ENCODE peak calls at places on chromosomes 1 and 21, in six cellular contexts. G is H1, Y is GM12891, U is GM12878, M is K562, H is HepG2. Z is an unnamed sample.

GRCh38 chr1:22471078-22471477 is 19.4 kb downstream of the ZBTB40 start:
- DNase-seq in M (peak), Y (no peak), G (no peak), H (no peak), U (no peak), Z (no peak)

GRCh38 chr1:230255991-230256390 is 170.1 kb downstream of the PGBD5 start:
- DNase-seq in H (no peak), U (no peak), M (no peak), G (no peak), Y (no peak), Z (no peak)

GRCh38 chr1:211334986-211335385 is 8.4 kb downstream of the TRAF5 start:
- DNase-seq in Y (no peak), M (no peak), G (peak), H (no peak), U (no peak), Z (no peak)

GRCh38 chr21:45336535-45336810 is 48.8 kb upstream of the POFUT2 start:
- DNase-seq in G (no peak), U (no peak), Y (no peak), H (no peak), M (no peak), Z (no peak)

GRCh38 chr1:112715264-112716053 is at the start of gene PPM1J:
- DNase-seq in U (peak), G (peak), H (peak), M (peak), Y (peak), Z (peak)

GRCh38 chr1:204977327-204977726 is 65.7 kb upstream of the CNTN2 start:
- DNase-seq in G (no peak), U (no peak), M (no peak), Y (no peak), H (no peak), Z (peak)

GRCh38 chr1:109198043-109198695 is 15.5 kb upstream of the SARS1 start:
- DNase-seq in G (no peak), Y (no peak), M (peak), H (no peak), U (no peak), Z (no peak)

GRCh38 chr1:21304488-21304887 is 14.2 kb upstream of the ECE1 start:
- DNase-seq in U (no peak), G (no peak), Y (no peak), H (no peak), M (no peak), Z (no peak)

GRCh38 chr1:77121503-77121902 is 97.7 kb downstream of the PIGK start:
- DNase-seq in Y (no peak), M (no peak), H (no peak), G (no peak), U (no peak), Z (no peak)

GRCh38 chr1:108561145-108561458 is 1.2 kb downstream of the EEIG2 start:
- DNase-seq in H (no peak), G (no peak), M (peak), U (no peak), Y (no peak), Z (peak)

GRCh38 chr1:43786201-43786958 is 79.0 kb downstream of the ST3GAL3 start:
- DNase-seq in M (no peak), U (no peak), G (no peak), Y (no peak), H (no peak), Z (no peak)

GRCh38 chr21:43193088-43193650 is 24.4 kb downstream of the CRYAA start:
- DNase-seq in U (no peak), H (no peak), M (no peak), Y (no peak), G (no peak), Z (no peak)

GRCh38 chr1:65308781-65309316 is 494 bp upstream of the DNAJC6 start:
- DNase-seq in Y (no peak), H (no peak), G (no peak), U (no peak), M (no peak), Z (no peak)

GRCh38 chr21:17476006-17476405 is 36.8 kb upstream of the CXADR start:
- DNase-seq in Y (no peak), U (no peak), G (no peak), M (no peak), H (peak), Z (no peak)

GRCh38 chr1:31198591-31198990 is 41.1 kb downstream of the NKAIN1 start:
- DNase-seq in H (no peak), G (no peak), U (no peak), Y (no peak), M (no peak), Z (no peak)

GRCh38 chr1:29703596-29703995 is 467.3 kb downstream of the PTPRU start:
- DNase-seq in M (peak), Y (peak), H (no peak), G (peak), U (no peak), Z (no peak)

GRCh38 chr21:15826147-15826780 is 96.5 kb downstream of the USP25 start:
- DNase-seq in U (peak), H (peak), G (no peak), M (peak), Y (no peak), Z (no peak)

GRCh38 chr1:236686815-236687160 is 489 bp downstream of the ACTN2 start:
- DNase-seq in G (no peak), H (no peak), M (no peak), U (no peak), Y (no peak), Z (no peak)

GRCh38 chr21:34728479-34728878 is 59.7 kb downstream of the CLIC6 start:
- DNase-seq in H (no peak), G (no peak), Y (no peak), U (no peak), M (no peak), Z (no peak)

GRCh38 chr1:178196631-178197030 is 102.7 kb downstream of the RASAL2 start:
- DNase-seq in H (no peak), M (no peak), Y (no peak), G (no peak), U (no peak), Z (no peak)

GRCh38 chr21:36976882-36977651 is 10.6 kb upstream of the HLCS start:
- DNase-seq in H (peak), Y (no peak), U (peak), G (peak), M (peak), Z (no peak)

GRCh38 chr1:147287133-147287865 is 44.8 kb downstream of the CHD1L start:
- DNase-seq in G (no peak), M (no peak), Y (no peak), H (no peak), U (no peak), Z (no peak)

GRCh38 chr1:12244078-12244477 is 14.2 kb downstream of the VPS13D start:
- DNase-seq in U (no peak), M (peak), H (no peak), G (peak), Y (no peak), Z (no peak)

GRCh38 chr1:68904472-68904871 is 407.6 kb upstream of the DEPDC1 start:
- DNase-seq in U (no peak), M (no peak), G (no peak), H (no peak), Y (no peak), Z (no peak)

GRCh38 chr1:89286549-89287181 is 14.0 kb upstream of the GBP5 start:
- DNase-seq in G (no peak), H (no peak), M (no peak), Y (no peak), U (no peak), Z (no peak)

GRCh38 chr1:150566589-150567340 is 12.6 kb downstream of the MCL1 start:
- DNase-seq in G (no peak), M (no peak), H (no peak), U (no peak), Y (no peak), Z (no peak)

GRCh38 chr21:25535811-25536210 is 71.5 kb downstream of the MRPL39 start:
- DNase-seq in U (no peak), M (no peak), Y (no peak), H (no peak), G (no peak), Z (no peak)

GRCh38 chr1:28428990-28429520 is 59.5 kb downstream of the PHACTR4 start:
- DNase-seq in G (no peak), U (no peak), M (no peak), H (no peak), Y (no peak), Z (no peak)

GRCh38 chr1:19169642-19170041 is 40.4 kb downstream of the UBR4 start:
- DNase-seq in U (peak), H (no peak), M (no peak), G (no peak), Y (peak), Z (peak)

GRCh38 chr1:17128361-17128760 is 9.1 kb upstream of the PADI2 start:
- DNase-seq in Y (no peak), U (no peak), M (no peak), H (no peak), G (no peak), Z (no peak)

GRCh38 chr1:154747841-154748766 is 122.0 kb downstream of the KCNN3 start:
- DNase-seq in M (no peak), G (no peak), Y (peak), H (no peak), U (peak), Z (peak)

GRCh38 chr1:42552636-42553035 is 89.5 kb downstream of the CCDC30 start:
- DNase-seq in G (peak), U (no peak), M (no peak), H (no peak), Y (no peak), Z (no peak)

GRCh38 chr21:40049031-40049958 is 182.1 kb downstream of the PCP4 start:
- DNase-seq in H (no peak), Y (no peak), U (no peak), G (no peak), M (no peak), Z (no peak)

GRCh38 chr1:33424610-33425009 is 6.3 kb downstream of the PHC2 start:
- DNase-seq in H (no peak), M (no peak), G (no peak), Y (no peak), U (no peak), Z (no peak)

GRCh38 chr1:2328676-2329455 is 62.5 kb downstream of the MORN1 start:
- DNase-seq in H (no peak), Y (no peak), G (no peak), U (no peak), M (no peak), Z (no peak)

DNA sequence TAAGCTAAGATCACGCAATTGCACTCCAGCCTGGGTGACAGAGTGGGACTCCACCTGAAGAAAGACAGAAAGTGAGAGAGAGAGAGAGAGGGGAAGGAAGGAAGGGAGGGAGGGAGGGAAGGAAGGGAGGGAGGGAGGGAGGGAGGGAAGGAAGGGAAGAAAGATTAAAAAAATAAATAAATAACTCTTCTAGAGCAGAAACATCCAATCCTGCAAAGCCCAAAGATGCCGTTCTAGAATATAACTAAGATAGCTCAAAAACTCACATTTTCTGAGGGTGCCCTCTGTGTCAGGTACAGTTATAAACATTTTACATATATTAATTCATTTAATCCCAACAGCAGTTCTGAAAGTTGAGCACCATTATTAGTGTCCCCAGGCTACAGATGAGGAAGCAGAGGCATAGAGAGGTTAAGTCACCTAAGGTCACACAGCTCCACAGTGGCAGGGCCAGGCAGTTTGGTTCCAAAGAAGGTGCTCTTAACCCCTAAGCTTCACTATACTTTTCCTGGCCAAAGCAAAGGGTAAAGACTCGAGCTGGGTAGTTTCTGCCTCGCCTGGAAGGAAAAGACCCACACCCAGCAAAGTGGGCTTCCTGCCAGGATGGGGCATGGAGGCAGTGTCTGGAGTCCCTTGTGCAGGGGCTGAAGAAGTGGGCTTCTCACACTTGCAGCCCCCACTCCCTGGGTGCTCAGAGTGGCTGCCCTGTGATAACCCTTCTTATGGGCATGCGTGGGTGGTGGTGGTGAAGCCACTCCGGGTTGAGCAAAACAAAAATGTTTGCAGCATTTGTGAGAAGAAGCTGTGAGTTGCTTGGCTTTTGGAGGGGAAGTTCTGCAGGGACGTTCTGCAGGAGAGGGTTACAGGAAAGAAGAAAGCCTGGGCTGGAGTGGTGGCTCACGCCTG is 7.9 kb upstream of the PIK3CD start:
- DNase-seq in U (no peak), M (no peak), Y (no peak), G (no peak), H (no peak), Z (no peak)
- TF ChIP-seq TAF1 in U (no peak), M (no peak), Y (no peak), G (no peak), H (no peak), Z (no peak)

GRCh38 chr1:167223144-167224103 is 2.7 kb downstream of the POU2F1 start:
- DNase-seq in U (no peak), M (no peak), Y (no peak), G (no peak), H (no peak), Z (no peak)
- TF ChIP-seq POLR2A in U (no peak), M (no peak), Y (no peak), G (no peak), H (no peak), Z (no peak)

GRCh38 chr1:25900209-25900608 is 6.0 kb downstream of the STMN1 start:
- DNase-seq in Y (no peak), H (no peak), G (no peak), M (no peak), U (no peak), Z (no peak)
- TF ChIP-seq TAF1 in Y (no peak), H (no peak), G (no peak), M (no peak), U (no peak), Z (no peak)

GRCh38 chr1:53944469-53945182 is 873 bp downstream of the IFT25 start:
- DNase-seq in U (no peak), M (no peak), Y (no peak), G (no peak), H (no peak), Z (no peak)

GRCh38 chr1:53945183-53945432 is 391 bp downstream of the IFT25 start:
- DNase-seq in M (no peak), Y (no peak), U (no peak), H (no peak), G (no peak), Z (no peak)

GRCh38 chr1:53947172-53947835 is 1.2 kb downstream of the LRRC42 start:
- DNase-seq in H (no peak), U (no peak), M (no peak), Y (no peak), G (no peak), Z (no peak)

GRCh38 chr1:53946252-53947171 is at the start of gene LRRC42:
- DNase-seq in G (no peak), M (peak), U (no peak), Y (no peak), H (no peak), Z (peak)

GRCh38 chr1:53945433-53946251 is at the start of gene IFT25:
- DNase-seq in M (peak), Y (peak), H (peak), G (peak), U (peak), Z (peak)
- TF ChIP-seq POLR2A in M (peak), Y (peak), H (peak), G (no peak), U (peak), Z (peak)

DNA sequence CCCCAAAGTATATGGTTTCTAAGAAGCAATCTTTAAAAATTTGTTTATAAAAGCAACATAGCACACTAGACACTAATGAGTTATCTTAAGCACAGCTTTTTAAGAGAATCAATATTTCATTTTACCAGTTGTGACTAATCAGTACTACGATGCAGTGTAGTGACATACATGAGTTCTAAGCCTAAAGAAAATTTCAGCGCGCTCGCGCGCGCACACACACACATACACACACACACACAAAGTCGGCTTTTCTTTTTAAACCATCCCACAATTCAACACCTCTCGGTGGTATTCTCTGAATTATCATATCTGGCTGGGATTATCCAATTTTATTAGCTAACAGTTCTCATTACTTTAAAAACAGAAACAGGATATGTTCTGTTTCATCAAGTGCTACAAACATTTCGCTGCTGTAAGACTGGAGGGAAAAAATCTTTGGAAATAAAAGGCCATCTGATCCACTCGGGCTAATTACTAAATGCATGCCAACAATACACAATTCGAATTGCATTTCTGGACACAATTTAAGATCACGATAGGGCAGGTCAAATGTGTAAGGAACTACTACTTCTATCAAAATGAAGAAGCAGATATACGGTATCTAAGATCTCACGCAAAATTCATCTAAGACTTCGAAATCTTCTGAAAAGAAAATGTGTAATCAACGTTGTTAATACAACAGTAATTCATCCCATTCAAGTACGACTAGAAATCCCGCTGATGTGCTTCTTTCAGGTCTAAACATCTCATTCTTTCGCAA is 1.2 kb downstream of the TUT4 start:
- DNase-seq in U (no peak), H (peak), G (no peak), M (no peak), Y (no peak), Z (no peak)
- TF ChIP-seq TAF1 in U (no peak), H (no peak), G (no peak), M (no peak), Y (no peak), Z (no peak)

DNA sequence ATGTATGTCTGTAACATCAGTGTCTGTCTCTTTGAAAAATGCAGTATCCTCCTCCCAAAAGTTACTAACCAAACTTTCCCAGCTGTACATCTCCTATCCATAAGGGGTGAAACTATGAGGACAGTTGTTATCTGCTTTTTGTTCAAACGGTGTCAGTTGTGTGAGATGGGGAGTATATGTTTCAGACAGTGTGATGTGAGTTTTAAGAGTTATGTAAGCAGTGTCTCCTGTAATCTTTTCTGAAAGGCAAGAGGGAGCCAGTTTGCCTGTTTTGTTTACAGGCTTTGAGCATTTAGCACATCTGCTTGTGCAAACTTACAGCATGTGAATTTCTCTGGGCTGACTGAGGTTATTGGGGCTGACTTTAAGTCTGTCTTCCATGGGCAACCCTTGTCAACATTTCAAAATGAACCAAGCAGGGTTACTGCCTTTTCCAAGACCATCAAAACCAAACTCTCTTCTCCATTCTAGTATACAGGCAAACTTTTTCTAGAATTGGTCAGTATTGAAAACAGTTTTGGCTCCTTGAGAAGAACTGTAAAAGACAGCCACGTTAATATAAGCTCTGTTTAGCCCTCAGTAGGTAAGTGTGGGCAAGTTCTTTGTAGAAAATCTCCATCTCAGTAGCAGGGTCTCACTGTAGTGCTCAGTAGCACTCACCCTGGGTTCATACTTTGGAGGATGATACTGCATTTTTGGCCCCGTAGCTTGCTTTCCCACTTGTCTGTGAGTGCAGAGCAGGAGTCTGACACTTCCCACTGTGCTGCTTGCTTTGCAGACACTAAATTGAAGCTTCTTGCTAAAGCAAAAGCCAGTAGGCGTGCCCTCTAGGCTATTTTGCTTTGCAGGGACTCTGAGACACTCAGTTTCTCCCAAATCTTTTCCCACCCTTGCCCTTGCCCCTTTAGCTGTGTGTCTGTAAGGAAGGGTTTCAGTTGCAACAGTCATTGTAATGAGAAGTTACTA is 34.5 kb upstream of the CACYBP start:
- DNase-seq in U (no peak), M (peak), H (no peak), Y (no peak), G (no peak), Z (no peak)
- TF ChIP-seq POLR2A in U (no peak), M (no peak), H (no peak), Y (no peak), G (no peak), Z (no peak)